ENCODE peak calls at places on chromosomes 3 and 15, in six cellular contexts. C is mucosa of gallbladder, V is amniotic stem cell, Z is colonic mucosa, Q is RKO, G is upper lobe of right lung. T is an unnamed sample.

GRCh38 chr3:53324011-53324544 is 23.3 kb downstream of the DCP1A start:
- DNase-seq in G (no peak), C (no peak), Q (no peak), Z (no peak), V (no peak), T (no peak)

GRCh38 chr3:189337672-189338071 is 165.9 kb downstream of the TPRG1 start:
- DNase-seq in V (no peak), Z (no peak), G (no peak), C (no peak), Q (no peak), T (no peak)

GRCh38 chr3:156761007-156761406 is 65.1 kb upstream of the LEKR1 start:
- DNase-seq in Q (no peak), V (no peak), C (no peak), Z (no peak), G (no peak), T (no peak)

GRCh38 chr15:73333001-73333400 is 35.8 kb downstream of the HCN4 start:
- DNase-seq in Q (no peak), G (no peak), C (no peak), V (no peak), Z (no peak), T (peak)

GRCh38 chr3:194888916-194889315 is 203.2 kb downstream of the FAM43A start:
- DNase-seq in Z (no peak), G (no peak), Q (no peak), C (no peak), V (no peak), T (no peak)

GRCh38 chr3:5505997-5506396 is 318.5 kb downstream of the EDEM1 start:
- DNase-seq in Z (no peak), G (no peak), Q (no peak), V (no peak), C (no peak), T (no peak)

GRCh38 chr15:100924436-100924835 is 5.3 kb downstream of the LRRK1 start:
- DNase-seq in C (no peak), G (no peak), Q (no peak), V (no peak), Z (peak), T (no peak)

GRCh38 chr3:136562031-136562430 is 190.1 kb downstream of the STAG1 start:
- DNase-seq in C (no peak), Z (no peak), G (no peak), V (no peak), Q (no peak), T (no peak)

GRCh38 chr3:114627760-114628159 is 333.9 kb downstream of the TIGIT start:
- DNase-seq in Z (no peak), V (no peak), Q (no peak), G (no peak), C (no peak), T (peak)

GRCh38 chr3:156614642-156615511 is 59.5 kb upstream of the TIPARP start:
- DNase-seq in C (no peak), Q (no peak), G (no peak), Z (no peak), V (no peak), T (no peak)

GRCh38 chr3:36874351-36874874 is 70.4 kb downstream of the TRANK1 start:
- DNase-seq in Q (no peak), G (no peak), Z (no peak), C (no peak), V (no peak), T (no peak)

GRCh38 chr15:88701561-88702095 is 62.8 kb downstream of the ISG20 start:
- DNase-seq in Q (no peak), Z (no peak), C (no peak), V (no peak), G (no peak), T (no peak)

GRCh38 chr3:32844914-32845313 is 27.1 kb downstream of the TRIM71 start:
- DNase-seq in V (no peak), G (no peak), C (no peak), Q (no peak), Z (no peak), T (no peak)

GRCh38 chr15:65887565-65887964 is 18.3 kb downstream of the RAB11A start:
- DNase-seq in G (no peak), Z (no peak), C (no peak), V (no peak), Q (no peak), T (no peak)

GRCh38 chr3:57382933-57383332 is 90.4 kb upstream of the ASB14 start:
- DNase-seq in C (no peak), V (no peak), Z (no peak), Q (no peak), G (no peak), T (no peak)

GRCh38 chr3:129504471-129505100 is 23.9 kb upstream of the RHO start:
- DNase-seq in V (no peak), G (no peak), C (no peak), Q (no peak), Z (no peak), T (no peak)

GRCh38 chr15:40310001-40310959 is 2.5 kb upstream of the PLCB2 start:
- DNase-seq in G (peak), Q (no peak), Z (peak), C (peak), V (no peak), T (peak)

GRCh38 chr15:90400005-90400758 is 12.1 kb downstream of the IQGAP1 start:
- DNase-seq in C (no peak), V (no peak), Q (no peak), Z (no peak), G (no peak), T (no peak)

GRCh38 chr15:75902129-75902557 is 1.5 kb upstream of the FBXO22 start:
- DNase-seq in Z (no peak), Q (no peak), G (no peak), C (no peak), V (no peak), T (no peak)

GRCh38 chr15:39248204-39248603 is 332.7 kb upstream of the THBS1 start:
- DNase-seq in C (no peak), V (no peak), Q (no peak), Z (no peak), G (peak), T (no peak)

GRCh38 chr3:50515565-50516047 is 12.2 kb upstream of the CACNA2D2 start:
- DNase-seq in V (no peak), G (peak), C (no peak), Z (peak), Q (no peak), T (no peak)

GRCh38 chr15:81311834-81312459 is 12.0 kb downstream of the STARD5 start:
- DNase-seq in Q (no peak), Z (no peak), C (no peak), G (no peak), V (no peak), T (no peak)

GRCh38 chr3:32132121-32132520 is 25.7 kb downstream of the GPD1L start:
- DNase-seq in G (no peak), C (no peak), Z (no peak), V (no peak), Q (no peak), T (no peak)

GRCh38 chr15:78272776-78273175 is 8.4 kb downstream of the DNAJA4 start:
- DNase-seq in G (no peak), V (no peak), Z (no peak), Q (no peak), C (no peak), T (no peak)

GRCh38 chr3:18559323-18559972 is 134.3 kb upstream of the SATB1 start:
- DNase-seq in V (no peak), C (peak), Z (peak), Q (peak), G (no peak), T (no peak)